ENCODE peak calls at places on chromosomes 6 and 20, in five cellular contexts. L, Y, G, I and D are unnamed samples. For H3K4me1 and H3K27me3, the result is how much of the 10 kb centered on the place peaks cover.

GRCh38 chr6:125099211-125100017 is 54.2 kb upstream of the TPD52L1 start:
- DNase-seq in L (peak), Y (peak), G (no peak), I (no peak), D (peak)

GRCh38 chr6:152463183-152463582 is 174.0 kb downstream of the SYNE1 start:
- DNase-seq in L (no peak), Y (no peak), G (no peak), I (no peak), D (no peak)

GRCh38 chr6:1774541-1774940 is 164.8 kb downstream of the FOXC1 start:
- DNase-seq in L (no peak), Y (no peak), G (no peak), I (no peak), D (no peak)

GRCh38 chr6:3102875-3103274 is 15.6 kb upstream of the BPHL start:
- DNase-seq in L (no peak), Y (no peak), G (no peak), I (no peak), D (no peak)

GRCh38 chr6:100257661-100258395 is 206.9 kb downstream of the SIM1 start:
- DNase-seq in L (no peak), Y (no peak), G (no peak), I (no peak), D (peak)

GRCh38 chr6:166977626-166978550 is 21.3 kb upstream of the CEP43 start:
- DNase-seq in L (no peak), Y (no peak), G (no peak), I (no peak), D (peak)

GRCh38 chr20:35702051-35702823 is 3.0 kb downstream of the ROMO1 start:
- DNase-seq in L (peak), Y (no peak), G (no peak), I (no peak), D (no peak)

GRCh38 chr6:157800420-157801237 is 22.4 kb upstream of the SNX9 start:
- DNase-seq in L (no peak), Y (no peak), G (no peak), I (no peak), D (no peak)

GRCh38 chr6:113732384-113732966 is 124.7 kb upstream of the MARCKS start:
- DNase-seq in L (no peak), Y (peak), G (no peak), I (no peak), D (peak)

GRCh38 chr20:1313236-1313964 is 15.5 kb downstream of the SDCBP2 start:
- DNase-seq in L (peak), Y (peak), G (peak), I (peak), D (peak)

GRCh38 chr6:91697010-91697694 is 1110.3 kb upstream of the MAP3K7 start:
- DNase-seq in L (no peak), Y (no peak), G (no peak), I (no peak), D (no peak)

GRCh38 chr6:41132254-41132653 is 21.9 kb downstream of the TREML1 start:
- DNase-seq in L (no peak), Y (no peak), G (no peak), I (no peak), D (no peak)

GRCh38 chr20:57399587-57400261 is 8.5 kb downstream of the RBM38 start:
- DNase-seq in L (peak), Y (peak), G (no peak), I (peak), D (no peak)

GRCh38 chr6:47245745-47246371 is 63.8 kb downstream of the TNFRSF21 start:
- DNase-seq in L (no peak), Y (no peak), G (no peak), I (no peak), D (no peak)

GRCh38 chr20:34058831-34059230 is 53.2 kb downstream of the EIF2S2 start:
- DNase-seq in L (no peak), Y (no peak), G (no peak), I (no peak), D (no peak)

GRCh38 chr6:7073082-7073783 is 34.5 kb upstream of the RREB1 start:
- DNase-seq in L (no peak), Y (no peak), G (no peak), I (no peak), D (no peak)

GRCh38 chr20:23120936-23121765 is 35.0 kb upstream of the CD93 start:
- DNase-seq in L (peak), Y (no peak), G (no peak), I (no peak), D (no peak)

GRCh38 chr6:55882731-55883595 is 7.6 kb upstream of the BMP5 start:
- DNase-seq in L (no peak), Y (no peak), G (no peak), I (no peak), D (no peak)

GRCh38 chr20:10622657-10623418 is 51.0 kb downstream of the JAG1 start:
- DNase-seq in L (no peak), Y (no peak), G (no peak), I (no peak), D (no peak)

DNA sequence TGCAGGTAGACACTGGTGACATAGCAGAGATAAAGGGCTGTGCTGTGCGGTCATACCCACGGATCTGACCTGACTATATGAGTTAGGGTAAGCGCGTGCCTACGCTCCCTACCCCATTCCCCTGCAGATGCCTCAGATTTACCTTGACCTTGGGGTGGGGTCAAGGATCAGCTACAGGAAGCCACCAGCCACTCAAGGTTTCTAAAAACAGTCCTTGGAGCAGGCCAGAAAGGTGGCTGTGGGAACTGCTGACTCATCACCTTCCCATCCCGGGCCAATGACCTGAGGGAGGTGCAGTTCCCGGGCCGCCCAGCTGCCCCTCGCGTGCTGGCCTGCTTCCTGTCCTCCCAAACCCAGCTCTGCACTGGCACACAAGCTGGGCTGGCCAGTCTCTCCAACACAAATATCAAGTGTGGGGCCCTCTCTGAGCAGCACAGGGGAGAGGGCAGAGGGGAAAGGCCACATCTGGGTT is 23.0 kb downstream of the KCNK5 start:
- DNase-seq in L (no peak), Y (peak), G (no peak), I (no peak), D (no peak)
- H3K4me1 ChIP-seq in L (under half), Y (under half), G (under half), I (under half), D (under half)

DNA sequence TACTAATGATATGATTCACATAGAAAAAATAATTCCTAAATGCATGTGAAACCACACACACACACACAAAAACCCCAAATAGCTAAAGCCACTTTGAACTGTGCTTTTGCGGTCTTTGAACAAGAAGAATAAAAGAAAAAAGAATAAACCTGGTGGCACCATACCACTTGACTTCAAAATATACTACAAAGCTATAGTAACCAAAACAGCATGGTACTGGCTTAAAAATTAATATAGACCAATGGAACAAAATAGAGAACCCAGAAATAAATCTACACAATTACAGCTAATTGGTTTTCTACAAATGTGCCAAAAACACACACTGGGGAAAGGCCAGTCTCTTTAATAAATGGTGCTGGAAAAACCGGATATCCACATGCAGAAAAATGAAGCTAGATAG is 13.4 kb downstream of the OR2B6 start:
- DNase-seq in L (no peak), Y (no peak), G (no peak), I (no peak), D (no peak)
- H3K4me3 ChIP-seq in L (no peak), Y (no peak), G (no peak), I (no peak), D (no peak)

DNA sequence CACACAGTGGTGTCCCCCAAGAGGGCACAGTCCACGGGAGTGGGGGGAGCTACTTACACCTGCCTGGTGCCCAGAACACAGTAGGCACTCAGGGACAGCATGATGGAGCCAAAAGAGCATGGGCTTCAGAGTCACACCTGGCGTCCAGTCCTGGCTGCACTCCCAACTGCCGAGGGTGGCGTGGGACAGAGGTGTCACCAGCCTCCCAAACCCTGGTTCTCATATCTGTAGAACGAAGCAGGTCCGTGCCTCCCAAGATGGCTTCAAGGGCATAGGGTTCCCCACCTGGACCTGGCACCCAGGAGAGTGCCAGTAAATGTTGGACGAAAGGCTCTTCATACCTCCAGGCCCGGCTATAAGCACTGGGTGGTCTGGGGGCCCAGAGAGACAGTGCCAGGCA is 8.9 kb downstream of the HRH3 start:
- DNase-seq in L (no peak), Y (no peak), G (no peak), I (no peak), D (no peak)
- H3K27me3 ChIP-seq in L (under half), Y (under half), G (under half), I (under half), D (under half)

GRCh38 chr6:136961848-136962247 is 39.7 kb downstream of the SLC35D3 start:
- DNase-seq in L (no peak), Y (no peak), G (no peak), I (no peak), D (no peak)

GRCh38 chr6:136955123-136955522 is 33.0 kb downstream of the SLC35D3 start:
- DNase-seq in L (no peak), Y (no peak), G (no peak), I (no peak), D (no peak)

GRCh38 chr6:136959471-136959891 is 37.4 kb downstream of the SLC35D3 start:
- DNase-seq in L (no peak), Y (no peak), G (no peak), I (no peak), D (no peak)

GRCh38 chr6:136956590-136957573 is 34.8 kb downstream of the SLC35D3 start:
- DNase-seq in L (no peak), Y (no peak), G (no peak), I (no peak), D (peak)

GRCh38 chr6:136958168-136958567 is 36.1 kb downstream of the SLC35D3 start:
- DNase-seq in L (no peak), Y (no peak), G (no peak), I (no peak), D (no peak)
- H3K4me1 ChIP-seq in L (under half), Y (under half), G (under half), I (under half), D (under half)

DNA sequence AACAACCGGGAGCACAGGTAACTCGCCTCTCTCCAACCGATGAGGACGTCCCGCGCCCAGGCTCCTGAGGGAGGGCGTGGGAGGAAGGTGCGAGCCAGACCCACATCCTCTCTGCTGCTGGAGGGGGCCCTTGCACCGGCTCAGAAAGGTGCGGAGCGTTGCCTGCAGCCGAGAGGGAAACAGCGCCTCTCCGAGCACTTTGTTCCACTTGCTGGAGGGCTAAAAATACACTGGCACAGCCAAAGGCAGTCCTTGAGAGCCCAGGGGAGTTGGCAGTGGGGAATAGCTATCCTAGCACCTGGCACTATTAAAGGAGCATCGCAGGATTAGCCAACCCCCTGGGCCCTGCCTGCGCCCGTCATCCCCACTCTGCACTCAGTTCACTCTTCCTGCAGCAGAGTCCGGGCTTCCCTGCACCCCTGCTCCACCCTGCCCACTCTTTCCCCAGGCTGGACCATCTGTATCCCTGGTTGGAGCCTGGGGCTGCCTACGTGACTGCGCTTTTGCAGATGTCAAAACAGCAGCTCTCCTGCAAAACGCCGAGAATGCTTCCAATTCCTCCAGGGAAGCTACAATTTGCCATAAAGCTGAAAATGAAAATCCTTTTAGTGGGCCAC is 108.9 kb downstream of the SNX5 start:
- DNase-seq in L (no peak), Y (peak), G (no peak), I (peak), D (no peak)
- H3K4me3 ChIP-seq in L (no peak), Y (no peak), G (no peak), I (no peak), D (no peak)

DNA sequence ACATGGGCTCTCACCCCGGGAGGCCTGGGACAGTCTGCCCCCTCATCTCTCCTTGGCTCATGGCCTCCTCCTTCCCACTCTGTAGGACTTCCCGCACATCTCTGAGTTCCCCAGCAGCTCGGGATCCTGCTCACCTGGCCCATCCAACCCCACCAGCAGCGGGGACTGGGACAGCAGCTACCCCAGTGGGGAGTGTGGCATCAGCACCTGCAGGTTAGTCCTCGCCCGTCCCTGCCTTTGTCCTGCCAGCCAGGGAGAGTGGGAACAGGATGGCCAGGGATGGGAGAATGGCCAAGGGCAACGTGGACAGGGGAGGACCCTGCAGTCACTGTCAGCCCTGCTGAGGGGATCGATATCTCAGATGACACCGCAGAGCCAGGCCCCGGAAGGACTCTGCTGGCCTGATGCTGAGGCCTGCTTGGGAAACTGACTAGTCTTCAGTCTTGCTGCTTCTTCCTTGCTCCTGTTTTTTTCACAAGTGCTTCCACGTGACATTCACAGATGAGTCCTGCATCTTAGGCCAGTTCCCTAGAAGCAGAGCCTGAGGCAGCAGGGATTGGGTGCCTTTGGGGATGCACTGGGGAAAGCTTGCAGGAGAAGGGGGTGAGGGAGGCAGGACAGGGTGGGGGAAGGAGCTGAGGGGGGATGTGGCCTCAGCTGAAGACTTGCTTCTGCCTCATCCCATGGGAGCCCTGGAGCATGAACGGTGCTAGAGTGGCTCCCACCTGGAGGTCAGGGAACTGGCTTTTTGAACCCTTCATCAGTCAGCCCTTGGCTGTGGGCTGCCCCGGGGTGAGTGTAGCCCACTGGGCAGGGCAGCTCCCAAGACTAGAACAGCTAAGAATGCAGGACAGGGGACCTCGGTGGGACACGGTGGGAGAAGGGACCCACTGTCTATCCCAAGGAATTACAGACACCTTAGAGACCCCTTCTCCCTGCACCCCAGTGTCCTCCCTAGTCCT is 120.1 kb downstream of the JPH2 start:
- DNase-seq in L (no peak), Y (no peak), G (no peak), I (no peak), D (no peak)
- H3K27me3 ChIP-seq in L (under half), Y (under half), G (under half), I (under half), D (under half)

DNA sequence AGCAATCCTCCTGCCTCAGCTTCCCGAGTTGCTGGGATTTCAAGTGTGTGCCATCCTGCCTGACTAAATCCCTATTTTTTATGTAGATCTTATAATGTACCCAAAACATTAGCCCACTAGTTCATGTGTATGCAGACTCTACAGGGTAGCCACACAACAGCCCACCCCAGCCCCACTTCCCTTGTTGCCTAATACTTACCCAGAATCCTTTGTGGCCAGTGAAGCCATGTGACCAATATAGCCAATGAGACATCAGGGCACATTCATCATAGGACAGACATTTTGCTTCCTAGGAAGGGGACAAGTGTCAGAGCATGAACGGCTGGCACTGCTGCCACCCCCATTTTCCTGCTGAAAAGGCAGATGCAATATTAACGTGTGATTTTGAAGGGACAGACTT is 36.0 kb upstream of the TCP11 start:
- DNase-seq in L (no peak), Y (no peak), G (no peak), I (no peak), D (no peak)
- H3K4me1 ChIP-seq in L (under half), Y (under half), G (under half), I (under half), D (under half)